ENCODE peak calls at places on chromosome 20, in five cellular contexts. Q is CD8-positive, alpha-beta T cell; I is PC-9; U is IMR-90; B is neural progenitor cell. J is an unnamed sample.

GRCh38 chr20:50298554-50299324 is 108.1 kb downstream of the CEBPB start:
- DNase-seq in Q (no peak), I (no peak), U (no peak), B (no peak), J (no peak)

GRCh38 chr20:61887694-61888093 is 178.0 kb downstream of the TAF4 start:
- DNase-seq in Q (no peak), I (no peak), U (no peak), B (no peak), J (no peak)

GRCh38 chr20:2210646-2211556 is 84.9 kb upstream of the TGM3 start:
- DNase-seq in Q (no peak), I (no peak), U (peak; percentile 75), B (peak; percentile 33), J (no peak)

GRCh38 chr20:50029083-50029696 is 46.4 kb downstream of the SNAI1 start:
- DNase-seq in Q (no peak), I (no peak), U (no peak), B (no peak), J (no peak)

GRCh38 chr20:37071481-37071911 is 24.3 kb downstream of the RBL1 start:
- DNase-seq in Q (peak; percentile 57), I (no peak), U (peak; percentile 67), B (no peak), J (peak; percentile 55)

GRCh38 chr20:37354210-37355195 is 8.6 kb downstream of the SRC start:
- DNase-seq in Q (no peak), I (no peak), U (no peak), B (no peak), J (no peak)

GRCh38 chr20:4327956-4328355 is 312.6 kb upstream of the RNF24 start:
- DNase-seq in Q (peak; percentile 31), I (no peak), U (no peak), B (no peak), J (no peak)

GRCh38 chr20:4844766-4845465 is 123.2 kb downstream of the PRND start:
- DNase-seq in Q (no peak), I (no peak), U (no peak), B (no peak), J (no peak)

GRCh38 chr20:13111249-13111911 is 102.6 kb downstream of the SPTLC3 start:
- DNase-seq in Q (no peak), I (no peak), U (no peak), B (no peak), J (no peak)

GRCh38 chr20:41148956-41149355 is 11.6 kb downstream of the PLCG1 start:
- DNase-seq in Q (no peak), I (no peak), U (no peak), B (no peak), J (no peak)

GRCh38 chr20:59573837-59574236 is 30.5 kb upstream of the PHACTR3 start:
- DNase-seq in Q (no peak), I (no peak), U (no peak), B (no peak), J (no peak)

GRCh38 chr20:10915815-10916214 is 242.0 kb upstream of the JAG1 start:
- DNase-seq in Q (no peak), I (no peak), U (no peak), B (no peak), J (no peak)

GRCh38 chr20:43243672-43244269 is 54.1 kb upstream of the PTPRT start:
- DNase-seq in Q (no peak), I (no peak), U (no peak), B (peak; percentile 46), J (no peak)

GRCh38 chr20:44491635-44492395 is 16.1 kb downstream of the TTPAL start:
- DNase-seq in Q (no peak), I (no peak), U (peak; percentile 67), B (no peak), J (no peak)

GRCh38 chr20:41339957-41340326 is 679 bp upstream of the LPIN3 start:
- DNase-seq in Q (peak; percentile 92), I (peak; percentile 80), U (peak; percentile 45), B (peak; percentile 85), J (peak; percentile 77)

GRCh38 chr20:45400346-45401031 is 7.6 kb upstream of the DBNDD2 start:
- DNase-seq in Q (no peak), I (no peak), U (no peak), B (no peak), J (no peak)

GRCh38 chr20:35240914-35241293 is 14.4 kb downstream of the MMP24 start:
- DNase-seq in Q (no peak), I (no peak), U (no peak), B (no peak), J (no peak)

GRCh38 chr20:35329435-35330139 is 37.4 kb upstream of the FAM83C start:
- DNase-seq in Q (no peak), I (no peak), U (peak; percentile 28), B (peak; percentile 65), J (no peak)

GRCh38 chr20:43187476-43188233 is 2.1 kb downstream of the PTPRT start:
- DNase-seq in Q (peak; percentile 55), I (no peak), U (peak; percentile 44), B (peak; percentile 77), J (peak; percentile 13)

GRCh38 chr20:7305971-7306370 is 538.5 kb downstream of the BMP2 start:
- DNase-seq in Q (no peak), I (no peak), U (no peak), B (no peak), J (no peak)

GRCh38 chr20:32792316-32792715 is 27.4 kb upstream of the MAPRE1 start:
- DNase-seq in Q (no peak), I (no peak), U (peak; percentile 23), B (peak; percentile 77), J (no peak)

GRCh38 chr20:46195264-46196038 is 77.3 kb downstream of the CD40 start:
- DNase-seq in Q (no peak), I (no peak), U (no peak), B (no peak), J (no peak)

GRCh38 chr20:41738584-41739193 is 120.5 kb upstream of the CHD6 start:
- DNase-seq in Q (no peak), I (no peak), U (peak; percentile 31), B (peak; percentile 77), J (no peak)

GRCh38 chr20:4869290-4870193 is 131.8 kb downstream of the SLC23A2 start:
- DNase-seq in Q (no peak), I (peak; percentile 81), U (peak; percentile 86), B (no peak), J (no peak)

GRCh38 chr20:46114449-46114848 is 3.7 kb upstream of the CD40 start:
- DNase-seq in Q (no peak), I (no peak), U (no peak), B (no peak), J (no peak)

GRCh38 chr20:50916257-50916656 is 15.0 kb downstream of the ADNP start:
- DNase-seq in Q (no peak), I (no peak), U (peak; percentile 61), B (no peak), J (no peak)

GRCh38 chr20:50385733-50386640 is 124.2 kb upstream of the PTPN1 start:
- DNase-seq in Q (peak; percentile 67), I (no peak), U (peak; percentile 27), B (no peak), J (peak; percentile 84)

GRCh38 chr20:5080384-5080877 is 39.3 kb downstream of the PCNA start:
- DNase-seq in Q (no peak), I (no peak), U (peak; percentile 54), B (no peak), J (no peak)

GRCh38 chr20:46078954-46079353 is 10.8 kb downstream of the NCOA5 start:
- DNase-seq in Q (no peak), I (peak; percentile 27), U (no peak), B (peak; percentile 6), J (no peak)

GRCh38 chr20:3751664-3752385 is 15.7 kb downstream of the ADISSP start:
- DNase-seq in Q (no peak), I (no peak), U (no peak), B (peak; percentile 87), J (peak; percentile 35)

GRCh38 chr20:49989234-49990065 is 6.7 kb downstream of the SNAI1 start:
- DNase-seq in Q (no peak), I (no peak), U (peak; percentile 87), B (peak; percentile 54), J (no peak)

GRCh38 chr20:33172781-33173180 is 4.8 kb downstream of the BPIFA2 start:
- DNase-seq in Q (no peak), I (peak; percentile 26), U (no peak), B (no peak), J (no peak)

GRCh38 chr20:61869750-61870507 is 195.8 kb downstream of the TAF4 start:
- DNase-seq in Q (no peak), I (no peak), U (no peak), B (no peak), J (no peak)

GRCh38 chr20:53611449-53611894 is 17.8 kb upstream of the ZNF217 start:
- DNase-seq in Q (peak; percentile 41), I (peak; percentile 90), U (peak; percentile 99), B (peak; percentile 24), J (no peak)

GRCh38 chr20:9575836-9576235 is 61.4 kb downstream of the LAMP5 start:
- DNase-seq in Q (no peak), I (no peak), U (no peak), B (no peak), J (no peak)
- H3K4me3 ChIP-seq in Q (no peak overlapping the region), I (no peak overlapping the region), U (no peak overlapping the region), B (no peak overlapping the region), J (no peak overlapping the region)

DNA sequence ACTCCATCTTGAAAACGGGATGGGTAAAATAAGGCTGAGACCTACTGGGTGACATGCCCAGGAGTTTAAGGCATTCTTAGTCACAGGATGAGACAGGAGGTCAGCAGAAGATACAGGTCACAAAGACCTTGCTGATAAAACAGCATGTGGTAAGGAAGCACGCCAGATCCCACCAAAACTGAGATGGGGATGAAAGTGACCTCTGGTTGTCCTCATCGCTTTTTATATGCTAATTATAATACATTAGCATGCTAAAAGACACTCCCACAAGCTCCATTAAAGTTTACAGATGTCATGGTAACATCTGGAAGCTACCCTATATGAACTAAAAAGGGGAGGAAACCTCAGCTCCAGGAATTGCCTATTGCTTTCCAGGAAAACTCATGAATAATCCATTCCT is 8.5 kb upstream of the RIN2 start:
- DNase-seq in Q (no peak), I (no peak), U (no peak), B (no peak), J (no peak)
- H3K27ac ChIP-seq in Q (no peak overlapping the region), I (no peak overlapping the region), U (no peak overlapping the region), B (no peak overlapping the region), J (no peak overlapping the region)

DNA sequence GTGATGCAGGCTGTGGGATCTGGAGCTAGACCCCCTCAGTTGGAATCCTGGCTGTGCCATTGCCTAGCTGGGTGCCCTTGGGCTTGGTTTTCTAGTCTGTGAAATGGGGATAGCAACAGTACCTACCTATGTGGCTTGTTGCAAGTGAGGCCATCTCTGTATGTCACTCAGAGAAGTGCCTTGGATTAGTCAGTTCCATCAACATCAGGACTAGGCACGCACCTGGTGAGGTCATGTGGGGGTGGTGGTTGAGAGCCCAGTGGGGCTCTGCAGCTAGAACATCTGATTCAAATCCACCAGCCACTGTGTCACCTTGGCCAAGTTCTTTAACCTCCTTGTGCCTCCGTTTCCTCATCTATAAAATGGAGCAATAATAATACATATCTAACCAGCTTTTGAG is 12.5 kb downstream of the TCF15 start:
- DNase-seq in Q (no peak), I (no peak), U (no peak), B (no peak), J (no peak)
- H3K4me3 ChIP-seq in Q (no peak overlapping the region), I (no peak overlapping the region), U (no peak overlapping the region), B (no peak overlapping the region), J (no peak overlapping the region)

DNA sequence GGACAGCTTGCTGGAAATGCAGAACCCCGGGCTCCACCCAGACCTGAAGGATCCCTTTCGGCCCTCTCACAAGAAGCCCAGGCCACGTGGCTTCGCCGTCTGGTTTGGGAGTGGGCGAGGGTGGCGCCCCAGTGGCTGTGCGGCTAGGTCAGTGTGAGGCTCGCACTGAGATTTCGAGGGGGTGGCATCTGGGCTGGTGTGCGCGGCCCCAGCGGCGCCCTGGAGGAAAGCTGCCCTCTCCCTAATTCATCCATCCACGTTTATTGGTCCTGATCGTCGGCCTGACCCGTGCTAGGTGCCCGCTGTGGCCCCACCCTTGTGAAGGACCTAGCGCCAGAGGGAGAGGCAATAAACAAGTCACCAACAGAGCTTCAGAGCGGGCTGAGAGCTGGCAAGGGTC is 48.9 kb downstream of the APCDD1L start:
- DNase-seq in Q (no peak), I (no peak), U (no peak), B (no peak), J (no peak)
- H3K27ac ChIP-seq in Q (no peak overlapping the region), I (no peak overlapping the region), U (no peak overlapping the region), B (no peak overlapping the region), J (no peak overlapping the region)

J was measured in CD8-positive, alpha-beta memory T cell.